ENCODE peak calls at places on chromosomes 3 and 15, in ten cellular contexts. U, A, H, M, W, Z, E, I, G and J are unnamed samples.

GRCh38 chr15:99504823-99505551 is 60.8 kb upstream of the MEF2A start:
- DNase-seq in U (no peak), A (peak), H (peak), M (peak), W (no peak), Z (no peak), E (no peak), I (no peak), G (peak), J (peak)

GRCh38 chr3:17137321-17137826 is 252.6 kb downstream of the PLCL2 start:
- DNase-seq in U (no peak), A (no peak), H (no peak), M (no peak), W (no peak), Z (no peak), E (no peak), I (no peak), G (no peak), J (no peak)

GRCh38 chr15:91885714-91886265 is 32.3 kb downstream of the SLCO3A1 start:
- DNase-seq in U (no peak), A (no peak), H (peak), M (no peak), W (no peak), Z (no peak), E (no peak), I (peak), G (no peak), J (no peak)

GRCh38 chr15:40630313-40630712 is 36.3 kb downstream of the KNL1 start:
- DNase-seq in U (no peak), A (no peak), H (no peak), M (no peak), W (no peak), Z (no peak), E (no peak), I (no peak), G (no peak), J (no peak)

GRCh38 chr15:76339302-76340197 is 3.0 kb downstream of the ISL2 start:
- DNase-seq in U (no peak), A (no peak), H (peak), M (no peak), W (no peak), Z (no peak), E (no peak), I (peak), G (no peak), J (peak)

GRCh38 chr3:140242818-140243276 is 307.9 kb downstream of the CLSTN2 start:
- DNase-seq in U (no peak), A (no peak), H (no peak), M (peak), W (no peak), Z (no peak), E (no peak), I (peak), G (peak), J (no peak)

GRCh38 chr3:42014949-42015533 is 53.1 kb upstream of the ULK4 start:
- DNase-seq in U (no peak), A (no peak), H (peak), M (no peak), W (peak), Z (no peak), E (peak), I (no peak), G (no peak), J (peak)

GRCh38 chr3:126394977-126395321 is 240 bp downstream of the CFAP100 start:
- DNase-seq in U (no peak), A (no peak), H (no peak), M (no peak), W (no peak), Z (no peak), E (no peak), I (no peak), G (no peak), J (no peak)

GRCh38 chr3:149643482-149643798 is 14.4 kb downstream of the WWTR1 start:
- DNase-seq in U (no peak), A (no peak), H (no peak), M (no peak), W (no peak), Z (no peak), E (no peak), I (no peak), G (no peak), J (no peak)
- H3K4me3 ChIP-seq in U (no peak), A (no peak), H (no peak), M (no peak), W (no peak), Z (no peak), E (no peak), I (no peak), G (no peak), J (no peak)

DNA sequence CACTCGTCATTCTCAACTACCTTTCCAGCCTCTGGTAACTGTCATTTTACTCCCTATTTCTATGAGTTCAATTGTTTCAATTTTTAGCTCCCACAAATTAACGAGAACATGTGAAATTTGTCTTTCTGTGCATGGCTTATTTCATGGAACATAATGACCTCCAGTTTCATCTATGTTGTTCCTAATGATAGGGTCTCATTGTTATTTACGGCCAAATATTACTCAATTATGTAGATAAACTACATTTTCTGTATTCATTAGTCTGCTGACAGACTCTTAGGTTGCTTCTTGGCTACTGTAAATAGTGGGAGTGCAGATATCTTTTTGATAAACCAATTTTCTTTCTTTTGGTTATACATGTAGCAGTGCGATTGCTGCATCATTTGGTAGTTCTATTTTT is 374.9 kb upstream of the ROBO1 start:
- DNase-seq in U (no peak), A (no peak), H (no peak), M (no peak), W (no peak), Z (no peak), E (no peak), I (no peak), G (no peak), J (no peak)
- H3K4me3 ChIP-seq in U (no peak), A (no peak), H (no peak), M (no peak), W (no peak), Z (no peak), E (no peak), I (no peak), G (no peak), J (no peak)

GRCh38 chr15:73633991-73634495 is 854 bp upstream of the NPTN start:
- DNase-seq in U (no peak), A (peak), H (peak), M (peak), W (no peak), Z (peak), E (no peak), I (no peak), G (peak), J (peak)
- H3K4me3 ChIP-seq in U (peak), A (no peak), H (no peak), M (no peak), W (no peak), Z (peak), E (peak), I (peak), G (peak), J (peak)

GRCh38 chr3:38027466-38028465 is 1.7 kb downstream of the PLCD1 start:
- DNase-seq in U (no peak), A (no peak), H (no peak), M (no peak), W (no peak), Z (no peak), E (peak), I (no peak), G (no peak), J (no peak)
- H3K4me3 ChIP-seq in U (peak), A (no peak), H (no peak), M (no peak), W (no peak), Z (no peak), E (no peak), I (no peak), G (no peak), J (peak)